ENCODE peak calls at places on chromosomes 11 and 22, in eight cellular contexts. S, T, V, U, F, N, I and Z are unnamed samples.

GRCh38 chr11:128474036-128474874 is 113.1 kb downstream of the ETS1 start:
- DNase-seq in N (no peak), S (no peak), F (no peak), U (no peak), I (no peak), T (no peak), V (no peak), Z (no peak)

GRCh38 chr11:45459501-45459900 is 173.4 kb upstream of the SYT13 start:
- DNase-seq in T (no peak), U (no peak), V (no peak), S (no peak), F (peak; percentile 27), N (no peak), I (no peak), Z (no peak)

GRCh38 chr22:48105254-48105653 is 1342.8 kb downstream of the TBC1D22A start:
- DNase-seq in V (no peak), S (no peak), F (no peak), N (no peak), U (no peak), T (no peak), I (no peak), Z (no peak)

GRCh38 chr22:24094966-24095365 is 83.9 kb downstream of the CABIN1 start:
- DNase-seq in U (no peak), I (no peak), T (no peak), F (no peak), V (no peak), S (no peak), N (no peak), Z (no peak)

GRCh38 chr22:46061431-46062231 is 84.7 kb upstream of the WNT7B start:
- DNase-seq in I (peak; percentile 46), S (no peak), V (no peak), N (no peak), U (no peak), F (no peak), T (peak; percentile 19), Z (no peak)

GRCh38 chr11:44628730-44629361 is 63.4 kb downstream of the CD82 start:
- DNase-seq in S (no peak), U (no peak), F (no peak), N (no peak), V (no peak), T (no peak), I (no peak), Z (no peak)

GRCh38 chr22:43643362-43643761 is 168.7 kb downstream of the EFCAB6 start:
- DNase-seq in V (no peak), N (no peak), T (no peak), F (no peak), U (no peak), I (no peak), S (no peak), Z (no peak)

GRCh38 chr22:43208703-43209522 is 22.0 kb upstream of the TTLL12 start:
- DNase-seq in N (no peak), F (no peak), U (no peak), T (no peak), V (no peak), S (no peak), I (peak; percentile 22), Z (no peak)

GRCh38 chr22:30241576-30242371 is 4.8 kb downstream of the LIF start:
- DNase-seq in U (no peak), V (no peak), S (peak; percentile 55), N (no peak), F (peak; percentile 59), I (no peak), T (no peak), Z (no peak)

GRCh38 chr11:32580967-32581366 is 2.7 kb upstream of the EIF3M start:
- DNase-seq in S (peak; percentile 95), N (no peak), I (no peak), F (peak; percentile 87), V (no peak), T (no peak), U (no peak), Z (no peak)

GRCh38 chr11:70455354-70455753 is 57.0 kb downstream of the CTTN start:
- DNase-seq in I (no peak), N (no peak), T (no peak), V (no peak), U (no peak), F (no peak), S (no peak), Z (no peak)

GRCh38 chr22:18012528-18012927 is 11.8 kb downstream of the MICAL3 start:
- DNase-seq in F (no peak), U (no peak), T (no peak), I (no peak), N (no peak), V (no peak), S (peak; percentile 69), Z (no peak)

GRCh38 chr22:17973217-17973616 is 51.1 kb downstream of the MICAL3 start:
- DNase-seq in I (no peak), F (no peak), V (no peak), S (no peak), T (no peak), N (no peak), U (no peak), Z (no peak)

GRCh38 chr11:33634291-33634834 is 66.3 kb downstream of the C11orf91 start:
- DNase-seq in T (no peak), S (peak; percentile 40), N (no peak), U (no peak), F (peak; percentile 20), I (no peak), V (no peak), Z (no peak)

GRCh38 chr22:36510966-36511881 is 4.4 kb upstream of the FOXRED2 start:
- DNase-seq in I (no peak), V (no peak), T (no peak), U (no peak), S (peak; percentile 76), N (no peak), F (peak; percentile 69), Z (no peak)

GRCh38 chr11:82823635-82824614 is 76.3 kb downstream of the PRCP start:
- DNase-seq in N (no peak), V (no peak), I (no peak), S (no peak), U (no peak), T (no peak), F (no peak), Z (no peak)

GRCh38 chr11:82814379-82814778 is 80.7 kb upstream of the FAM181B start:
- DNase-seq in V (no peak), U (no peak), I (no peak), F (no peak), T (no peak), S (no peak), N (no peak), Z (peak; percentile 27)

DNA sequence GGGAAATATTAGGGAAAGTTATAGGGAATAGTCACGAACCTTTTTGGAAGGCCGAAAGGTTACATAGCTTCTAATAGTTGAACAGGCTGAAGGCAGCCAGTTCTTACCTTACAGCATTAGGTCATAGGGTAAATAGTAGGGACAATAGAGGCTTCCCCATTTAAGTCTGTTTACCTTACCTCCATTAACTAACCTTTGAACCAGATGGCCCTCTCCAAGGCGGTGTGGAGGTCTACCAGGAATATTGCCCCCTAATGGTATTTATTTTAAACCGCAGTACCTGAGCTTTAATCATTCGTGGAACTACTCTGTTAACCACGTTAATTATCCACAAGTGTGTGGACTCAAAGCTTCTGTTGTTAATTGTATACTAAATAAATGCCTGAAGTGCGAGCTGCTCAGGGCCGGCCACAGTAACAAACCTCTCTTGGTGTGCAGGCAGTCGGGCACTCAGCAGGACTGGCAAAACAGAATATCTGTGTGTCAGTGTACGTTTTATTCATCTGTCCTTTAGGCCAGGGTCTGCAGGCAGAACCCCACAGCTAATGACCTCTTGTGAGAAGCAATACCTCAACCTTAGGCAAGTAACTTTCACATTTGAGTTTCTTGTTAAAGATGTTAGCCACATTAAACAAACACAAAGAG is 81.7 kb downstream of the PRCP start:
- DNase-seq in V (no peak), I (no peak), S (no peak), N (no peak), F (no peak), T (no peak), U (no peak), Z (no peak)
- TF ChIP-seq CTCF in V (no peak), I (no peak), S (no peak), N (no peak), F (no peak), T (no peak), U (no peak), Z (no peak)

DNA sequence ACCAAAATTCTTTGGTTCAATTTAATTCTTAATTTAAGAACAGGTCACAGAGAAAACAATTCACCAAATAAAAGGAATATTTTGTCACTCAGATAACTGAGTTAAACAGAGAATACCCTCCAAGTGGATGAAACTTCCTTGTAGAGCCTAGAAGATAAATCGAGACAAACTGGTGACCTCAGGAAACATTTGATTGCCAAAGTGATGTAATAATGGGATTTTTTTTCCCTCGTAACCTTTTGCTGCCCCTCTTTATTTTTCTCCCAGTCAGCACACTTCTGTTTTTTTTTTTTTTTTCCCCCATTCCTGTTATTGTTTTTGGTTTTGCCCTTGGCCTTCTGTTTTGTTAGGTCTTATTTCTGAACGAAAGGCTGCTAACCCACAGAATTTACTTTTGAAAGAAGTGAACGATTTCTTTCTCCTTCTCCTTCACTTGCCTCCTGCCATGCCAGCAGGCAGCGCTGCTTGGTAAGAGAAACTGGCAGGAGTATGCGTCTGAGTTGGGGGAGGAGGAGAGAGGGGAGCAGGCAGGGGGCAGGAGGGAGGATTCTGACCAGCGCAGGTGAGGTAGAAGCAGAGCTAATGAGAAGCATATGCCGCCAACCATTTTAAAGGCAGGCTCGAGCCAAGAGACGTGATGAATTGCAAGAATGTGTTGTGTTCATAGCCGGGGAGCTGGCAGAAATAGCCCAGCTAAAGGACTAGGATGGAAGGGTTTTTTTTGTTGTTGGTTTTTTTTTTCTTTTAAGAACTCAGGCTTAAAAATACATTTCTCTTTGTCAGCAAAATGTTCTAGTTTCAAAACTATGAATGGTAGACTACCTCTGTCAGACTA is 121.9 kb upstream of the MTMR2 start:
- DNase-seq in S (peak; percentile 90), V (peak; percentile 29), I (no peak), T (peak; percentile 15), F (peak; percentile 88), N (peak; percentile 82), U (peak; percentile 19), Z (peak; percentile 79)
- H3K4me3 ChIP-seq in S (peak overlapping the region; percentile 40), V (peak overlapping the region; percentile 24), I (no peak overlapping the region), T (peak overlapping the region; percentile 13), F (no peak overlapping the region), N (no peak overlapping the region), U (peak overlapping the region; percentile 68), Z (no peak overlapping the region)

GRCh38 chr11:115643491-115643995 is 139.3 kb upstream of the CADM1 start:
- DNase-seq in S (no peak), I (no peak), F (no peak), T (no peak), V (no peak), N (no peak), U (no peak), Z (no peak)

GRCh38 chr11:115642660-115643059 is 138.4 kb upstream of the CADM1 start:
- DNase-seq in S (no peak), V (no peak), I (no peak), N (no peak), U (no peak), F (no peak), T (no peak), Z (no peak)

GRCh38 chr11:115644846-115645245 is 140.6 kb upstream of the CADM1 start:
- DNase-seq in T (no peak), V (no peak), S (no peak), I (no peak), U (no peak), F (no peak), N (no peak), Z (no peak)

GRCh38 chr11:115645631-115646271 is 141.5 kb upstream of the CADM1 start:
- DNase-seq in T (no peak), S (no peak), N (no peak), I (no peak), V (no peak), U (no peak), F (no peak), Z (no peak)
- TF ChIP-seq CTCF in T (no peak), S (no peak), N (no peak), I (no peak), V (no peak), U (no peak), F (no peak), Z (no peak)

GRCh38 chr11:12090061-12090572 is 20.3 kb upstream of the MICAL2 start:
- DNase-seq in V (no peak), F (peak; percentile 63), N (no peak), S (no peak), U (no peak), T (no peak), I (peak; percentile 54), Z (no peak)
- H3K4me3 ChIP-seq in V (no peak overlapping the region), F (no peak overlapping the region), N (no peak overlapping the region), S (no peak overlapping the region), U (no peak overlapping the region), T (no peak overlapping the region), I (no peak overlapping the region), Z (no peak overlapping the region)